ENCODE peak calls at places on chromosome 13, in six cellular contexts. P, K, M, A, L and G are unnamed samples.

GRCh38 chr13:102922184-102922583 is 76.4 kb downstream of the ERCC5 start:
- DNase-seq in P (no peak), K (no peak), M (no peak), A (no peak), L (no peak), G (no peak)

GRCh38 chr13:24135674-24136300 is 24.7 kb upstream of the SPATA13 start:
- DNase-seq in P (no peak), K (peak), M (no peak), A (peak), L (no peak), G (no peak)

GRCh38 chr13:39870197-39870746 is 214.8 kb downstream of the COG6 start:
- DNase-seq in P (no peak), K (peak), M (no peak), A (no peak), L (no peak), G (no peak)

GRCh38 chr13:52961196-52961845 is 67.3 kb upstream of the OLFM4 start:
- DNase-seq in P (no peak), K (no peak), M (peak), A (no peak), L (no peak), G (no peak)

GRCh38 chr13:35898041-35898440 is 233.1 kb downstream of the DCLK1 start:
- DNase-seq in P (no peak), K (no peak), M (no peak), A (no peak), L (no peak), G (no peak)

GRCh38 chr13:28637714-28638355 is 21.1 kb upstream of the POMP start:
- DNase-seq in P (no peak), K (no peak), M (no peak), A (no peak), L (no peak), G (no peak)

GRCh38 chr13:114108141-114108761 is 24.2 kb downstream of the RASA3 start:
- DNase-seq in P (no peak), K (no peak), M (no peak), A (no peak), L (no peak), G (peak)

GRCh38 chr13:33004454-33004853 is 11.8 kb upstream of the KL start:
- DNase-seq in P (no peak), K (peak), M (no peak), A (peak), L (peak), G (no peak)

GRCh38 chr13:73303858-73304257 is 245.1 kb downstream of the KLF5 start:
- DNase-seq in P (no peak), K (peak), M (no peak), A (peak), L (no peak), G (no peak)

GRCh38 chr13:31201341-31202024 is 1.7 kb downstream of the B3GLCT start:
- DNase-seq in P (no peak), K (peak), M (no peak), A (peak), L (no peak), G (no peak)

GRCh38 chr13:37531054-37531453 is 67.5 kb downstream of the POSTN start:
- DNase-seq in P (no peak), K (peak), M (no peak), A (no peak), L (no peak), G (no peak)

GRCh38 chr13:101977475-101977874 is 424.4 kb downstream of the FGF14 start:
- DNase-seq in P (no peak), K (no peak), M (no peak), A (no peak), L (no peak), G (no peak)

GRCh38 chr13:48585456-48585840 is 52.6 kb upstream of the RCBTB2 start:
- DNase-seq in P (no peak), K (peak), M (peak), A (peak), L (peak), G (no peak)

GRCh38 chr13:25037057-25037813 is 58.7 kb upstream of the PABPC3 start:
- DNase-seq in P (peak), K (peak), M (peak), A (peak), L (peak), G (peak)

GRCh38 chr13:27783111-27783510 is 9.2 kb upstream of the GSX1 start:
- DNase-seq in P (no peak), K (peak), M (peak), A (no peak), L (peak), G (peak)

GRCh38 chr13:44651209-44651608 is 75.1 kb upstream of the TSC22D1 start:
- DNase-seq in P (no peak), K (no peak), M (no peak), A (no peak), L (no peak), G (no peak)

GRCh38 chr13:47794963-47795362 is 206.1 kb downstream of the SUCLA2 start:
- DNase-seq in P (no peak), K (no peak), M (no peak), A (no peak), L (no peak), G (no peak)

GRCh38 chr13:41500501-41500900 is 43.2 kb downstream of the RGCC start:
- DNase-seq in P (no peak), K (no peak), M (no peak), A (peak), L (no peak), G (no peak)

GRCh38 chr13:35475960-35476943 is at the start of gene MAB21L1:
- DNase-seq in P (no peak), K (peak), M (peak), A (peak), L (peak), G (no peak)

GRCh38 chr13:37647038-37647650 is 48.6 kb upstream of the POSTN start:
- DNase-seq in P (no peak), K (peak), M (peak), A (no peak), L (no peak), G (no peak)

GRCh38 chr13:103726808-103727207 is 660.6 kb upstream of the SLC10A2 start:
- DNase-seq in P (no peak), K (no peak), M (no peak), A (no peak), L (no peak), G (no peak)

GRCh38 chr13:111143875-111144540 is 28.9 kb downstream of the ARHGEF7 start:
- DNase-seq in P (no peak), K (peak), M (no peak), A (no peak), L (no peak), G (no peak)

GRCh38 chr13:89352384-89352783 is 1681.2 kb downstream of the SLITRK5 start:
- DNase-seq in P (no peak), K (no peak), M (no peak), A (no peak), L (no peak), G (no peak)

GRCh38 chr13:44843403-44843802 is 145.9 kb downstream of the NUFIP1 start:
- DNase-seq in P (no peak), K (peak), M (no peak), A (peak), L (no peak), G (no peak)

GRCh38 chr13:45316210-45316799 is 24.7 kb downstream of the TPT1 start:
- DNase-seq in P (no peak), K (no peak), M (no peak), A (no peak), L (no peak), G (no peak)

GRCh38 chr13:67229438-67230242 is 496 bp downstream of the PCDH9 start:
- DNase-seq in P (no peak), K (no peak), M (peak), A (peak), L (no peak), G (no peak)

GRCh38 chr13:50428183-50428877 is 413.1 kb downstream of the KCNRG start:
- DNase-seq in P (no peak), K (no peak), M (no peak), A (no peak), L (no peak), G (no peak)

GRCh38 chr13:44014501-44014900 is 134.8 kb downstream of the LACC1 start:
- DNase-seq in P (no peak), K (no peak), M (no peak), A (no peak), L (no peak), G (no peak)

GRCh38 chr13:31968473-31968872 is 63.1 kb upstream of the FRY start:
- DNase-seq in P (no peak), K (peak), M (no peak), A (no peak), L (peak), G (no peak)

GRCh38 chr13:93927431-93927830 is 552.1 kb downstream of the DCT start:
- DNase-seq in P (no peak), K (no peak), M (no peak), A (no peak), L (no peak), G (no peak)

GRCh38 chr13:41139296-41139966 is 6.8 kb upstream of the KBTBD6 start:
- DNase-seq in P (no peak), K (peak), M (no peak), A (peak), L (no peak), G (no peak)

GRCh38 chr13:113845055-113845454 is 18.8 kb downstream of the GAS6 start:
- DNase-seq in P (no peak), K (no peak), M (no peak), A (no peak), L (no peak), G (no peak)

GRCh38 chr13:113140677-113141590 is 17.5 kb upstream of the PROZ start:
- DNase-seq in P (no peak), K (no peak), M (no peak), A (no peak), L (no peak), G (no peak)

GRCh38 chr13:40813662-40814454 is 24.4 kb downstream of the SLC25A15 start:
- DNase-seq in P (no peak), K (peak), M (peak), A (peak), L (no peak), G (no peak)